ENCODE peak calls at places on chromosomes 3 and 15, in four cellular contexts. A is BE2C, I is OCI-LY7, S is cardiac muscle cell. Z is an unnamed sample.

GRCh38 chr3:113495035-113495434 is 19.9 kb downstream of the SPICE1 start:
- DNase-seq in A (peak), I (peak), S (peak), Z (peak)

GRCh38 chr3:67790043-67790442 is 135.6 kb upstream of the SUCLG2 start:
- DNase-seq in I (peak), S (peak), A (peak), Z (peak)

GRCh38 chr3:102148598-102149302 is 286.1 kb upstream of the ZPLD1 start:
- DNase-seq in I (no peak), A (no peak), S (no peak), Z (no peak)

GRCh38 chr15:68366314-68366713 is 65.6 kb downstream of the ITGA11 start:
- DNase-seq in S (no peak), I (peak), A (no peak), Z (no peak)

GRCh38 chr3:160753953-160754352 is 2.1 kb upstream of the PPM1L start:
- DNase-seq in I (no peak), S (no peak), A (no peak), Z (no peak)

GRCh38 chr3:172065967-172066762 is 26.8 kb downstream of the FNDC3B start:
- DNase-seq in S (peak), A (no peak), I (no peak), Z (peak)

GRCh38 chr3:36911990-36912804 is 32.7 kb downstream of the TRANK1 start:
- DNase-seq in I (peak), S (peak), A (no peak), Z (peak)

GRCh38 chr3:45583021-45583851 is 11.3 kb upstream of the LIMD1 start:
- DNase-seq in I (no peak), A (peak), S (peak), Z (peak)

GRCh38 chr3:68793750-68794149 is 138.6 kb downstream of the TAFA4 start:
- DNase-seq in A (no peak), I (no peak), S (no peak), Z (no peak)

GRCh38 chr15:35170216-35170615 is 85.1 kb upstream of the NANOGP8 start:
- DNase-seq in A (no peak), I (no peak), S (peak), Z (peak)

DNA sequence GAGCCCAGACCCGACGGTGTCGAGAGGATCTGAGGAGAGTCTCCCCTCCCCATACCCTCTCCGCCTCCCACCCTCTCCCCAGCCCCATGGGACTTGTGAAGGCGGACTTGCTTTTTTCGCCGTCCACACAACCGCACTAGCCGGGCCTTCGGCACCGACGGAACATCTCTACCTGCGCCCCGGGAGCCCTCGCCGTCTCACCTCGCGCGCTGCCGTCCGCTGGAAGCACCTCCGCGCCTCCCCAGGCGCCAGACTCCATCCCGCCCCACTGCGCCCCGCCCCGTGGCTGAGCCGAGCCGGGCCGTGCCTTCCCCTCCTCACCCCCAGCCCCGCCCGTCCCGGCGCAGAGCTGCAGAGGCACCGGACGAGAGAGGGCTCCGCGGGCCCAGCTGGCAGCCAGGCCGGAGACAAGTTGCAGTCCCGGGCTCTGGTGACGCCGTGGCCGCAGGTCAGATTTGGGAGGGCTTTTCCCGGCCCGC is at the start of the genes DUOX1 and DUOXA1:
- DNase-seq in A (no peak), I (no peak), S (no peak), Z (no peak)
- H3K4me3 ChIP-seq in A (no peak), I (no peak), S (peak), Z (no peak)

DNA sequence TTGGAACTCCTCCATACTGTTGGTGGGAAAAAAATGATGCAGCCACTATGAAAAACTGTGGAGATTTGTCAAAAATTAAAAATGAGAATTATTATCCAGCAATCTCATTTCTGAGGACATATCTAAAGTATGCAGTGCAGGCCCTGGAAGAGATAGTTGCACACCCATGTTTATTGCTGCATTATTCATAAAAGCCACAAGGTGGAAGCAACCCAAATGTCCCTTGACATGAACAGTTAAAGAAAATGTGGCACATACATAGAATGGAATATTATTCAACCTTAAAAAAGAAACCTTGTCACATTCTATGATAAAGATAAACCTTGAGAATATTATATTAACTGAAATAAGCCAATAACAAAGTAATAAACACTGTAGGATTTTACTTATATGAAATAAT is 80.9 kb upstream of the ARHGEF26 start:
- DNase-seq in A (no peak), I (peak), S (peak), Z (peak)
- TF ChIP-seq CTCF in A (peak), I (peak), S (peak), Z (peak)

GRCh38 chr3:4562595-4562994 is 69.4 kb downstream of the ITPR1 start:
- DNase-seq in A (no peak), I (no peak), S (no peak), Z (no peak)
- H3K4me3 ChIP-seq in A (no peak), I (no peak), S (no peak), Z (no peak)

DNA sequence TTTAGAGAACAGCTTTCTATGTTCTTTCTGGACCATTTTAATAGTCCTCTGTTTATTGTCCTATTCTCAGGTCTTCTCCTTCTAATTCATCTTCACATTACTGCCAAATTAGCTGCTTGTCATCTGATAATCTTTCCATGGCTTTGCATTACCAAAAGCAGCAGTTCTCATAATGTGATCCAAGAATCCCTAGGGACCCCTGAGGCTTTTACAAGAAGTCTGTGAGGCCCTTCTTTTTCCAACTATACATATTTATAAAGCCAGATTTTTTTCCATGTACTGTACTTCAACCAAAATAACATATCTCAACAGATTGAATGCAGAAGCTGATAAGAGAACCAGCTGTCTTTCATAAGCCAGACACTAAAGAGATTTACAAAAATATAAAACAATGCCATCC is 162.5 kb upstream of the BFSP2 start:
- DNase-seq in A (peak), I (no peak), S (peak), Z (no peak)
- TF ChIP-seq CTCF in A (no peak), I (no peak), S (no peak), Z (no peak)

DNA sequence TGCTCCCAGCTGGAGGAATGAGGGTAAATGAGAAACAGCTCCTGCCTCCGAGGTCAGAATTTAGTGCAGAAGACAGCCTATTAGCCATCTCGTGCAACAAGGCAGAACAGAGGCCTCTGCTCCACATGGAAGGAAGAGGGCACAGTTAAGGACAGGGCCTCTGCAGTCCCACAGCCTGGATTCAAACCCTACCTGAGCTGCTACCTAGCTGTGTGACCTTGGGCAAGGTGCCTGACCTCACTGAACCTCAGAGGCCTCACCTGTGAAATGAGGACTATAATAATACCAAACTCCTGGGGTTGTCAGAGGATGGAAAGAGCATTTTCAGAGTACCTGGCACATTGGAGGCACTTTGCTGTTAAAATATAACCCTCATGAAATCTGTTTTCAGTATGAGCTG is 285.7 kb upstream of the CTNNB1 start:
- DNase-seq in I (no peak), S (no peak), A (no peak), Z (no peak)
- H3K4me3 ChIP-seq in I (no peak), S (no peak), A (no peak), Z (no peak)

GRCh38 chr3:179743913-179744312 is 91.1 kb downstream of the USP13 start:
- DNase-seq in S (no peak), A (no peak), I (no peak), Z (no peak)
- TF ChIP-seq CTCF in S (no peak), A (no peak), I (no peak), Z (no peak)

Z was measured in fibroblast of the aortic adventitia.